ENCODE peak calls at places on chromosomes 12 and 14, in five cellular contexts. K is body of pancreas, C is GM12891, Q is A549, A is GM12878. Y is an unnamed sample.

GRCh38 chr14:67446371-67447032 is 34.5 kb upstream of the PLEK2 start:
- DNase-seq in K (no peak), C (no peak), Q (no peak), A (no peak), Y (no peak)

GRCh38 chr14:91241848-91242247 is 2.7 kb downstream of the GPR68 start:
- DNase-seq in K (peak; percentile 25), C (no peak), Q (no peak), A (peak; percentile 77), Y (peak; percentile 84)

GRCh38 chr14:24952851-24953666 is 96.9 kb downstream of the STXBP6 start:
- DNase-seq in K (no peak), C (no peak), Q (no peak), A (no peak), Y (no peak)

GRCh38 chr12:16607895-16608294 is 1.9 kb upstream of the LMO3 start:
- DNase-seq in K (peak; percentile 59), C (no peak), Q (no peak), A (no peak), Y (no peak)

GRCh38 chr14:96167224-96168148 is 37.2 kb upstream of the BDKRB2 start:
- DNase-seq in K (no peak), C (no peak), Q (peak; percentile 85), A (no peak), Y (no peak)

GRCh38 chr12:124480469-124481256 is 86.7 kb downstream of the NCOR2 start:
- DNase-seq in K (peak; percentile 67), C (peak; percentile 84), Q (peak; percentile 28), A (peak; percentile 84), Y (no peak)

GRCh38 chr12:93950321-93950720 is 198.1 kb upstream of the PLXNC1 start:
- DNase-seq in K (no peak), C (no peak), Q (no peak), A (no peak), Y (no peak)

GRCh38 chr14:33848706-33849454 is 102.0 kb downstream of the EGLN3 start:
- DNase-seq in K (peak; percentile 77), C (no peak), Q (peak; percentile 51), A (no peak), Y (peak; percentile 34)

GRCh38 chr12:49264466-49264872 is 413 bp upstream of the TUBA1C start:
- DNase-seq in K (no peak), C (peak; percentile 64), Q (peak; percentile 58), A (no peak), Y (no peak)

GRCh38 chr12:65778268-65779090 is 45.8 kb upstream of the HMGA2 start:
- DNase-seq in K (no peak), C (no peak), Q (no peak), A (no peak), Y (no peak)

GRCh38 chr12:65868133-65868705 is 43.9 kb downstream of the HMGA2 start:
- DNase-seq in K (no peak), C (no peak), Q (no peak), A (no peak), Y (peak; percentile 96)

GRCh38 chr12:132710062-132710421 is 600 bp upstream of the PGAM5 start:
- DNase-seq in K (no peak), C (no peak), Q (no peak), A (no peak), Y (peak; percentile 44)

GRCh38 chr14:87864356-87865230 is 128.4 kb downstream of the GALC start:
- DNase-seq in K (no peak), C (no peak), Q (no peak), A (no peak), Y (no peak)

GRCh38 chr14:67674139-67674479 is 323 bp downstream of the VTI1B start:
- DNase-seq in K (peak; percentile 71), C (peak; percentile 43), Q (peak; percentile 80), A (no peak), Y (peak; percentile 80)

GRCh38 chr12:25590021-25590721 is 37.1 kb upstream of the LMNTD1 start:
- DNase-seq in K (no peak), C (no peak), Q (no peak), A (no peak), Y (peak; percentile 34)

GRCh38 chr14:101008631-101009336 is 105.3 kb upstream of the RTL1 start:
- DNase-seq in K (no peak), C (no peak), Q (no peak), A (no peak), Y (no peak)

GRCh38 chr12:79690156-79690605 is 583 bp downstream of the PAWR start:
- DNase-seq in K (peak; percentile 29), C (no peak), Q (no peak), A (no peak), Y (no peak)

GRCh38 chr12:24109381-24110039 is 160.0 kb upstream of the SOX5 start:
- DNase-seq in K (no peak), C (peak; percentile 13), Q (no peak), A (peak; percentile 37), Y (peak; percentile 21)

GRCh38 chr12:65495233-65495632 is 216.8 kb downstream of the MSRB3 start:
- DNase-seq in K (no peak), C (no peak), Q (peak; percentile 6), A (no peak), Y (peak; percentile 14)

GRCh38 chr12:16299403-16299802 is 21.9 kb upstream of the SLC15A5 start:
- DNase-seq in K (no peak), C (no peak), Q (no peak), A (no peak), Y (no peak)

GRCh38 chr12:106097011-106097410 is 41.7 kb downstream of the NUAK1 start:
- DNase-seq in K (no peak), C (no peak), Q (no peak), A (no peak), Y (no peak)

GRCh38 chr14:64035143-64035542 is 182.3 kb downstream of the SYNE2 start:
- DNase-seq in K (no peak), C (no peak), Q (no peak), A (no peak), Y (no peak)

GRCh38 chr12:27524839-27525238 is 833 bp downstream of the PPFIBP1 start:
- DNase-seq in K (no peak), C (no peak), Q (peak; percentile 23), A (no peak), Y (peak; percentile 47)

GRCh38 chr14:94612580-94613554 is 676 bp downstream of the SERPINA3 start:
- DNase-seq in K (no peak), C (no peak), Q (no peak), A (no peak), Y (no peak)

GRCh38 chr14:94614802-94615201 is 2.6 kb downstream of the SERPINA3 start:
- DNase-seq in K (no peak), C (no peak), Q (no peak), A (no peak), Y (no peak)

GRCh38 chr14:94615254-94615653 is 3.1 kb downstream of the SERPINA3 start:
- DNase-seq in K (no peak), C (no peak), Q (no peak), A (no peak), Y (no peak)

GRCh38 chr14:94612174-94612573 is at the start of gene SERPINA3:
- DNase-seq in K (peak; percentile 83), C (no peak), Q (no peak), A (no peak), Y (no peak)

GRCh38 chr14:94613720-94614644 is 1.8 kb downstream of the SERPINA3 start:
- DNase-seq in K (no peak), C (no peak), Q (no peak), A (no peak), Y (no peak)
- TF ChIP-seq POLR2A in K (peak; percentile 56), C (no peak), Q (no peak), A (no peak), Y (no peak)

GRCh38 chr12:120534203-120534702 is at the start of gene RNF10:
- DNase-seq in K (peak; percentile 79), C (peak; percentile 84), Q (peak; percentile 96), A (peak; percentile 68), Y (peak; percentile 93)

GRCh38 chr12:120534703-120535655 is 823 bp downstream of the RNF10 start:
- DNase-seq in K (peak; percentile 59), C (no peak), Q (peak; percentile 64), A (no peak), Y (peak; percentile 86)

GRCh38 chr12:120529641-120530314 is 820 bp upstream of the COQ5 start:
- DNase-seq in K (peak; percentile 54), C (no peak), Q (peak; percentile 67), A (no peak), Y (peak; percentile 69)

GRCh38 chr12:120532701-120533238 is 1.4 kb upstream of the RNF10 start:
- DNase-seq in K (no peak), C (no peak), Q (no peak), A (no peak), Y (no peak)

GRCh38 chr12:120528861-120529525 is at the start of gene COQ5:
- DNase-seq in K (peak; percentile 90), C (peak; percentile 61), Q (peak; percentile 74), A (no peak), Y (peak; percentile 94)
- TF ChIP-seq POLR2A in K (peak; percentile 75), C (peak; percentile 90), Q (peak; percentile 86), A (peak; percentile 97), Y (peak; percentile 80)

GRCh38 chr12:78566461-78566860 is 298.1 kb upstream of the SYT1 start:
- DNase-seq in K (no peak), C (no peak), Q (no peak), A (no peak), Y (no peak)
- TF ChIP-seq POLR2A in K (no peak), C (no peak), Q (no peak), A (no peak), Y (no peak)

GRCh38 chr14:81222694-81223093 is 1.9 kb upstream of the GTF2A1 start:
- DNase-seq in K (peak; percentile 48), C (no peak), Q (no peak), A (no peak), Y (no peak)

GRCh38 chr14:81219821-81220487 is 805 bp downstream of the GTF2A1 start:
- DNase-seq in K (peak; percentile 38), C (no peak), Q (no peak), A (no peak), Y (peak; percentile 56)

GRCh38 chr14:81220767-81221578 is at the start of gene GTF2A1:
- DNase-seq in K (peak; percentile 96), C (peak; percentile 65), Q (peak; percentile 80), A (peak; percentile 82), Y (peak; percentile 95)

GRCh38 chr14:81220488-81220766 is 332 bp downstream of the GTF2A1 start:
- DNase-seq in K (no peak), C (no peak), Q (no peak), A (no peak), Y (no peak)

DNA sequence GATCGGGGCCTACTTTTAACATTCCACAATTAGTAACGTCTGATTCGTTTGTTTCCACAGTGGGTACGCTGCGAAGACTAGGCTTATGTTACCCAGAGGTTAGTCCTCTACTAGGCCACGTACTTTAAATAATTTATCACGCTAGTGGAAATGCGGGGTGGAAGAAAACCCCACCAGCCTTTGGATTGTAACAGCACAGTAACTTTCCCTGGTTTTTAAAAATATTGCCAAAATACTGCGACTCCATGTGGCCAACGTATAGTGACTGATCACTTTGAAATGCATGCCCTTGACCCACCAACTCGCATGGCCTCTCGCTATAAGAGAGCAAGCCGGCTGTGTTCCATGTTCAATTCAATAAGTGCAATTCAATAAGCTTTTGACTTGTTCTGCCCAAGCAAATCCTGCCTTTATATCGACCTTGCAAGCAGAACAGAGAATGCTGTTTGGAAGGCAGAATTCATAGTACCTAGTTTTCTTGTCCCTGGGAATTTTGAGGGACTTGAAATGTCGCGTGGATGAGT is 882 bp upstream of the GTF2A1 start:
- DNase-seq in K (peak; percentile 20), C (no peak), Q (no peak), A (no peak), Y (peak; percentile 16)
- TF ChIP-seq POLR2A in K (peak; percentile 66), C (no peak), Q (no peak), A (no peak), Y (no peak)

GRCh38 chr12:92144045-92144630 is 1.5 kb downstream of the BTG1 start:
- DNase-seq in K (peak; percentile 88), C (no peak), Q (peak; percentile 74), A (no peak), Y (peak; percentile 97)
- TF ChIP-seq POLR2A in K (peak; percentile 53), C (peak; percentile 43), Q (no peak), A (peak; percentile 78), Y (peak; percentile 25)

Y was measured in NB4.